ENCODE peak calls at places on chromosome 2, in seven cellular contexts. One of them, this sample, is unnamed.

GRCh38 chr2:20933692-20934091 is 110.2 kb downstream of the APOB start:
- DNase-seq in fibroblast of lung: no peak
- DNase-seq in HFF-Myc: no peak
- DNase-seq in neural progenitor cell: no peak
- DNase-seq in foreskin keratinocyte: no peak
- DNase-seq in left ventricle myocardium inferior: no peak
- DNase-seq in colonic mucosa: no peak
- DNase-seq in this sample: no peak

GRCh38 chr2:107570876-107571275 is 255.8 kb upstream of the RGPD4 start:
- DNase-seq in fibroblast of lung: no peak
- DNase-seq in HFF-Myc: no peak
- DNase-seq in neural progenitor cell: no peak
- DNase-seq in foreskin keratinocyte: no peak
- DNase-seq in left ventricle myocardium inferior: no peak
- DNase-seq in colonic mucosa: no peak
- DNase-seq in this sample: no peak

GRCh38 chr2:158773121-158773520 is 22.0 kb upstream of the DAPL1 start:
- DNase-seq in fibroblast of lung: peak
- DNase-seq in HFF-Myc: no peak
- DNase-seq in neural progenitor cell: no peak
- DNase-seq in foreskin keratinocyte: no peak
- DNase-seq in left ventricle myocardium inferior: no peak
- DNase-seq in colonic mucosa: no peak
- DNase-seq in this sample: no peak

GRCh38 chr2:136527560-136527959 is 237.8 kb upstream of the THSD7B start:
- DNase-seq in fibroblast of lung: peak
- DNase-seq in HFF-Myc: peak
- DNase-seq in neural progenitor cell: peak
- DNase-seq in foreskin keratinocyte: peak
- DNase-seq in left ventricle myocardium inferior: no peak
- DNase-seq in colonic mucosa: no peak
- DNase-seq in this sample: no peak

GRCh38 chr2:3111267-3111666 is 266.4 kb downstream of the EIPR1 start:
- DNase-seq in fibroblast of lung: no peak
- DNase-seq in HFF-Myc: no peak
- DNase-seq in neural progenitor cell: no peak
- DNase-seq in foreskin keratinocyte: no peak
- DNase-seq in left ventricle myocardium inferior: no peak
- DNase-seq in colonic mucosa: peak
- DNase-seq in this sample: no peak

GRCh38 chr2:160367887-160368286 is 125.7 kb downstream of the RBMS1 start:
- DNase-seq in fibroblast of lung: peak
- DNase-seq in HFF-Myc: peak
- DNase-seq in neural progenitor cell: no peak
- DNase-seq in foreskin keratinocyte: no peak
- DNase-seq in left ventricle myocardium inferior: no peak
- DNase-seq in colonic mucosa: no peak
- DNase-seq in this sample: peak

GRCh38 chr2:78408795-78409118 is 616.7 kb upstream of the REG3G start:
- DNase-seq in fibroblast of lung: no peak
- DNase-seq in HFF-Myc: no peak
- DNase-seq in neural progenitor cell: no peak
- DNase-seq in foreskin keratinocyte: no peak
- DNase-seq in left ventricle myocardium inferior: no peak
- DNase-seq in colonic mucosa: no peak
- DNase-seq in this sample: no peak

GRCh38 chr2:44731505-44731904 is 210.0 kb upstream of the SIX3 start:
- DNase-seq in fibroblast of lung: no peak
- DNase-seq in HFF-Myc: no peak
- DNase-seq in neural progenitor cell: no peak
- DNase-seq in foreskin keratinocyte: no peak
- DNase-seq in left ventricle myocardium inferior: no peak
- DNase-seq in colonic mucosa: no peak
- DNase-seq in this sample: no peak

GRCh38 chr2:160036736-160037135 is 25.7 kb downstream of the PLA2R1 start:
- DNase-seq in fibroblast of lung: no peak
- DNase-seq in HFF-Myc: no peak
- DNase-seq in neural progenitor cell: peak
- DNase-seq in foreskin keratinocyte: no peak
- DNase-seq in left ventricle myocardium inferior: no peak
- DNase-seq in colonic mucosa: no peak
- DNase-seq in this sample: no peak

GRCh38 chr2:133390151-133390550 is 178.1 kb downstream of the NCKAP5 start:
- DNase-seq in fibroblast of lung: no peak
- DNase-seq in HFF-Myc: no peak
- DNase-seq in neural progenitor cell: no peak
- DNase-seq in foreskin keratinocyte: peak
- DNase-seq in left ventricle myocardium inferior: no peak
- DNase-seq in colonic mucosa: no peak
- DNase-seq in this sample: no peak

GRCh38 chr2:179239194-179239593 is 25.4 kb downstream of the SESTD1 start:
- DNase-seq in fibroblast of lung: no peak
- DNase-seq in HFF-Myc: no peak
- DNase-seq in neural progenitor cell: no peak
- DNase-seq in foreskin keratinocyte: peak
- DNase-seq in left ventricle myocardium inferior: no peak
- DNase-seq in colonic mucosa: no peak
- DNase-seq in this sample: no peak

GRCh38 chr2:55282110-55282917 is 13.3 kb upstream of the MTIF2 start:
- DNase-seq in fibroblast of lung: peak
- DNase-seq in HFF-Myc: peak
- DNase-seq in neural progenitor cell: peak
- DNase-seq in foreskin keratinocyte: peak
- DNase-seq in left ventricle myocardium inferior: peak
- DNase-seq in colonic mucosa: peak
- DNase-seq in this sample: peak

GRCh38 chr2:219702796-219703545 is 75.5 kb downstream of the SLC4A3 start:
- DNase-seq in fibroblast of lung: no peak
- DNase-seq in HFF-Myc: no peak
- DNase-seq in neural progenitor cell: no peak
- DNase-seq in foreskin keratinocyte: peak
- DNase-seq in left ventricle myocardium inferior: no peak
- DNase-seq in colonic mucosa: no peak
- DNase-seq in this sample: no peak

GRCh38 chr2:30716117-30716900 is 90.9 kb downstream of the CAPN13 start:
- DNase-seq in fibroblast of lung: no peak
- DNase-seq in HFF-Myc: no peak
- DNase-seq in neural progenitor cell: no peak
- DNase-seq in foreskin keratinocyte: no peak
- DNase-seq in left ventricle myocardium inferior: no peak
- DNase-seq in colonic mucosa: peak
- DNase-seq in this sample: no peak

GRCh38 chr2:72949045-72949444 is 31.7 kb downstream of the EMX1 start:
- DNase-seq in fibroblast of lung: no peak
- DNase-seq in HFF-Myc: no peak
- DNase-seq in neural progenitor cell: no peak
- DNase-seq in foreskin keratinocyte: peak
- DNase-seq in left ventricle myocardium inferior: no peak
- DNase-seq in colonic mucosa: peak
- DNase-seq in this sample: no peak

GRCh38 chr2:96945011-96945410 is 41.4 kb downstream of the FAM178B start:
- DNase-seq in fibroblast of lung: no peak
- DNase-seq in HFF-Myc: no peak
- DNase-seq in neural progenitor cell: no peak
- DNase-seq in foreskin keratinocyte: no peak
- DNase-seq in left ventricle myocardium inferior: no peak
- DNase-seq in colonic mucosa: no peak
- DNase-seq in this sample: no peak

GRCh38 chr2:37870829-37871228 is 54.3 kb upstream of the RMDN2 start:
- DNase-seq in fibroblast of lung: no peak
- DNase-seq in HFF-Myc: no peak
- DNase-seq in neural progenitor cell: no peak
- DNase-seq in foreskin keratinocyte: peak
- DNase-seq in left ventricle myocardium inferior: no peak
- DNase-seq in colonic mucosa: no peak
- DNase-seq in this sample: no peak

GRCh38 chr2:3617198-3617890 is 22.4 kb downstream of the COLEC11 start:
- DNase-seq in fibroblast of lung: no peak
- DNase-seq in HFF-Myc: no peak
- DNase-seq in neural progenitor cell: no peak
- DNase-seq in foreskin keratinocyte: no peak
- DNase-seq in left ventricle myocardium inferior: no peak
- DNase-seq in colonic mucosa: no peak
- DNase-seq in this sample: no peak

GRCh38 chr2:70310899-70311298 is 9.0 kb upstream of the FAM136A start:
- DNase-seq in fibroblast of lung: no peak
- DNase-seq in HFF-Myc: no peak
- DNase-seq in neural progenitor cell: no peak
- DNase-seq in foreskin keratinocyte: no peak
- DNase-seq in left ventricle myocardium inferior: no peak
- DNase-seq in colonic mucosa: no peak
- DNase-seq in this sample: no peak

GRCh38 chr2:201827621-201828020 is 21.3 kb downstream of the CDK15 start:
- DNase-seq in fibroblast of lung: no peak
- DNase-seq in HFF-Myc: no peak
- DNase-seq in neural progenitor cell: no peak
- DNase-seq in foreskin keratinocyte: no peak
- DNase-seq in left ventricle myocardium inferior: no peak
- DNase-seq in colonic mucosa: no peak
- DNase-seq in this sample: no peak

GRCh38 chr2:83990601-83991000 is 468.5 kb downstream of the SUCLG1 start:
- DNase-seq in fibroblast of lung: no peak
- DNase-seq in HFF-Myc: no peak
- DNase-seq in neural progenitor cell: no peak
- DNase-seq in foreskin keratinocyte: no peak
- DNase-seq in left ventricle myocardium inferior: no peak
- DNase-seq in colonic mucosa: no peak
- DNase-seq in this sample: no peak

GRCh38 chr2:104846182-104846954 is 7.5 kb upstream of the POU3F3 start:
- DNase-seq in fibroblast of lung: no peak
- DNase-seq in HFF-Myc: no peak
- DNase-seq in neural progenitor cell: no peak
- DNase-seq in foreskin keratinocyte: no peak
- DNase-seq in left ventricle myocardium inferior: no peak
- DNase-seq in colonic mucosa: no peak
- DNase-seq in this sample: no peak

GRCh38 chr2:159903404-159904126 is 105.6 kb upstream of the CD302 start:
- DNase-seq in fibroblast of lung: peak
- DNase-seq in HFF-Myc: no peak
- DNase-seq in neural progenitor cell: no peak
- DNase-seq in foreskin keratinocyte: no peak
- DNase-seq in left ventricle myocardium inferior: no peak
- DNase-seq in colonic mucosa: peak
- DNase-seq in this sample: no peak

GRCh38 chr2:240881913-240882312 is 13.3 kb downstream of the AGXT start:
- DNase-seq in fibroblast of lung: no peak
- DNase-seq in HFF-Myc: no peak
- DNase-seq in neural progenitor cell: no peak
- DNase-seq in foreskin keratinocyte: no peak
- DNase-seq in left ventricle myocardium inferior: no peak
- DNase-seq in colonic mucosa: no peak
- DNase-seq in this sample: no peak

GRCh38 chr2:40760071-40760666 is 308.3 kb upstream of the SLC8A1 start:
- DNase-seq in fibroblast of lung: peak
- DNase-seq in HFF-Myc: peak
- DNase-seq in neural progenitor cell: peak
- DNase-seq in foreskin keratinocyte: peak
- DNase-seq in left ventricle myocardium inferior: no peak
- DNase-seq in colonic mucosa: no peak
- DNase-seq in this sample: no peak

GRCh38 chr2:239220976-239221375 is 179.8 kb downstream of the HDAC4 start:
- DNase-seq in fibroblast of lung: no peak
- DNase-seq in HFF-Myc: no peak
- DNase-seq in neural progenitor cell: no peak
- DNase-seq in foreskin keratinocyte: no peak
- DNase-seq in left ventricle myocardium inferior: no peak
- DNase-seq in colonic mucosa: no peak
- DNase-seq in this sample: no peak

GRCh38 chr2:228126401-228126800 is 55.1 kb downstream of the SPHKAP start:
- DNase-seq in fibroblast of lung: no peak
- DNase-seq in HFF-Myc: no peak
- DNase-seq in neural progenitor cell: no peak
- DNase-seq in foreskin keratinocyte: no peak
- DNase-seq in left ventricle myocardium inferior: no peak
- DNase-seq in colonic mucosa: no peak
- DNase-seq in this sample: no peak

GRCh38 chr2:119753041-119753929 is 6.4 kb upstream of the PTPN4 start:
- DNase-seq in fibroblast of lung: peak
- DNase-seq in HFF-Myc: peak
- DNase-seq in neural progenitor cell: peak
- DNase-seq in foreskin keratinocyte: no peak
- DNase-seq in left ventricle myocardium inferior: no peak
- DNase-seq in colonic mucosa: peak
- DNase-seq in this sample: no peak

GRCh38 chr2:229752970-229753729 is 38.8 kb upstream of the DNER start:
- DNase-seq in fibroblast of lung: no peak
- DNase-seq in HFF-Myc: no peak
- DNase-seq in neural progenitor cell: no peak
- DNase-seq in foreskin keratinocyte: no peak
- DNase-seq in left ventricle myocardium inferior: no peak
- DNase-seq in colonic mucosa: no peak
- DNase-seq in this sample: no peak

GRCh38 chr2:229748950-229749349 is 34.6 kb upstream of the DNER start:
- DNase-seq in fibroblast of lung: no peak
- DNase-seq in HFF-Myc: no peak
- DNase-seq in neural progenitor cell: no peak
- DNase-seq in foreskin keratinocyte: no peak
- DNase-seq in left ventricle myocardium inferior: no peak
- DNase-seq in colonic mucosa: no peak
- DNase-seq in this sample: no peak
- TF ChIP-seq CTCF in fibroblast of lung: no peak
- TF ChIP-seq CTCF in HFF-Myc: no peak
- TF ChIP-seq CTCF in neural progenitor cell: peak
- TF ChIP-seq CTCF in foreskin keratinocyte: peak
- TF ChIP-seq CTCF in left ventricle myocardium inferior: no peak
- TF ChIP-seq CTCF in colonic mucosa: no peak
- TF ChIP-seq CTCF in this sample: no peak

DNA sequence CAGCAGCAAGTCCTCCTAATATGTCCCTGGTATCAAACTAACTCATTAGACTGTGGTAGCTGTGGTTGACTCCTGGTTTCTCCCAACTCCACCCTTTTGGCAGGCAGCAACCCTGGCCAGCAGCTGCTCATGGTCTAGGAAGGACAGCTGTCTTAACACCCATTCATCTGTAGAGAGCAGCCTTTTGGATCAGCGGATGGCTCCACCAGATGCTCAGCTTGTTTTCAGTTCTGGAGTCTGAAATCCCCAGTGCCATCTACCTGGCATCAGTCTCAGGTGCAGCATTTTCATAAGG is 100.5 kb downstream of the SPOPL start:
- DNase-seq in fibroblast of lung: no peak
- DNase-seq in HFF-Myc: no peak
- DNase-seq in neural progenitor cell: no peak
- DNase-seq in foreskin keratinocyte: no peak
- DNase-seq in left ventricle myocardium inferior: no peak
- DNase-seq in colonic mucosa: no peak
- DNase-seq in this sample: no peak
- TF ChIP-seq CTCF in fibroblast of lung: no peak
- TF ChIP-seq CTCF in HFF-Myc: no peak
- TF ChIP-seq CTCF in neural progenitor cell: no peak
- TF ChIP-seq CTCF in foreskin keratinocyte: no peak
- TF ChIP-seq CTCF in left ventricle myocardium inferior: no peak
- TF ChIP-seq CTCF in colonic mucosa: no peak
- TF ChIP-seq CTCF in this sample: no peak

GRCh38 chr2:156435725-156436476 is at the start of gene GPD2:
- DNase-seq in fibroblast of lung: peak
- DNase-seq in HFF-Myc: no peak
- DNase-seq in neural progenitor cell: peak
- DNase-seq in foreskin keratinocyte: peak
- DNase-seq in left ventricle myocardium inferior: peak
- DNase-seq in colonic mucosa: peak
- DNase-seq in this sample: no peak
- TF ChIP-seq CTCF in fibroblast of lung: no peak
- TF ChIP-seq CTCF in HFF-Myc: no peak
- TF ChIP-seq CTCF in neural progenitor cell: peak
- TF ChIP-seq CTCF in foreskin keratinocyte: peak
- TF ChIP-seq CTCF in left ventricle myocardium inferior: peak
- TF ChIP-seq CTCF in colonic mucosa: no peak
- TF ChIP-seq CTCF in this sample: no peak

GRCh38 chr2:207515671-207516070 is 14.1 kb upstream of the CREB1 start:
- DNase-seq in fibroblast of lung: no peak
- DNase-seq in HFF-Myc: no peak
- DNase-seq in neural progenitor cell: no peak
- DNase-seq in foreskin keratinocyte: peak
- DNase-seq in left ventricle myocardium inferior: no peak
- DNase-seq in colonic mucosa: no peak
- DNase-seq in this sample: no peak
- TF ChIP-seq CTCF in fibroblast of lung: no peak
- TF ChIP-seq CTCF in HFF-Myc: no peak
- TF ChIP-seq CTCF in neural progenitor cell: no peak
- TF ChIP-seq CTCF in foreskin keratinocyte: no peak
- TF ChIP-seq CTCF in left ventricle myocardium inferior: no peak
- TF ChIP-seq CTCF in colonic mucosa: no peak
- TF ChIP-seq CTCF in this sample: no peak